ENCODE peak calls at places on chromosomes 12 and 14, in six cellular contexts. H, L, G, N, R and O are unnamed samples. For H3K4me1, the result is how much of the 10 kb centered on the place peaks cover.

GRCh38 chr14:22837059-22837749 is 819 bp downstream of the MMP14 start:
- DNase-seq in H (peak), L (peak), G (peak), N (no peak), R (peak), O (peak)

GRCh38 chr14:32259368-32260013 is 56.4 kb upstream of the RNU6-8 start:
- DNase-seq in H (no peak), L (peak), G (no peak), N (peak), R (no peak), O (no peak)

GRCh38 chr12:106188249-106188648 is 49.5 kb upstream of the NUAK1 start:
- DNase-seq in H (no peak), L (no peak), G (no peak), N (no peak), R (no peak), O (no peak)

GRCh38 chr14:53187921-53188463 is 34.9 kb upstream of the DDHD1 start:
- DNase-seq in H (no peak), L (no peak), G (no peak), N (no peak), R (no peak), O (no peak)

GRCh38 chr14:105385322-105385637 is 13.1 kb upstream of the TEX22 start:
- DNase-seq in H (no peak), L (no peak), G (no peak), N (no peak), R (no peak), O (no peak)

GRCh38 chr12:14167005-14167628 is 185.7 kb upstream of the GRIN2B start:
- DNase-seq in H (no peak), L (peak), G (peak), N (no peak), R (peak), O (peak)

GRCh38 chr12:27331299-27331926 is 1.2 kb upstream of the BMAL2 start:
- DNase-seq in H (no peak), L (peak), G (no peak), N (peak), R (no peak), O (no peak)

GRCh38 chr14:23294346-23294733 is 8.3 kb downstream of the PPP1R3E start:
- DNase-seq in H (no peak), L (no peak), G (no peak), N (no peak), R (no peak), O (no peak)

GRCh38 chr12:47206450-47206830 is 126.7 kb upstream of the AMIGO2 start:
- DNase-seq in H (no peak), L (no peak), G (no peak), N (no peak), R (no peak), O (no peak)

GRCh38 chr12:125140918-125141573 is 75.8 kb downstream of the AACS start:
- DNase-seq in H (no peak), L (no peak), G (no peak), N (no peak), R (no peak), O (no peak)

GRCh38 chr14:64147126-64147790 is 146.9 kb downstream of the ESR2 start:
- DNase-seq in H (no peak), L (no peak), G (peak), N (no peak), R (no peak), O (no peak)

GRCh38 chr12:49909826-49910225 is 6.1 kb upstream of the FAIM2 start:
- DNase-seq in H (no peak), L (peak), G (no peak), N (no peak), R (no peak), O (peak)

GRCh38 chr12:22935501-22935900 is 310.5 kb downstream of the ETNK1 start:
- DNase-seq in H (no peak), L (no peak), G (no peak), N (no peak), R (no peak), O (no peak)

GRCh38 chr12:14948672-14949071 is 10.3 kb upstream of the ERP27 start:
- DNase-seq in H (no peak), L (no peak), G (no peak), N (peak), R (peak), O (no peak)

GRCh38 chr12:22477166-22477893 is 67.0 kb downstream of the C2CD5 start:
- DNase-seq in H (no peak), L (no peak), G (no peak), N (no peak), R (no peak), O (no peak)

GRCh38 chr12:128265566-128265965 is 1.4 kb upstream of the TMEM132C start:
- DNase-seq in H (no peak), L (no peak), G (no peak), N (no peak), R (no peak), O (no peak)

GRCh38 chr12:51008329-51008728 is 17.9 kb downstream of the SLC11A2 start:
- DNase-seq in H (no peak), L (no peak), G (no peak), N (no peak), R (no peak), O (no peak)

GRCh38 chr12:124545508-124546418 is 21.6 kb downstream of the NCOR2 start:
- DNase-seq in H (no peak), L (no peak), G (peak), N (peak), R (peak), O (no peak)

GRCh38 chr12:45762185-45763110 is 32.9 kb downstream of the ARID2 start:
- DNase-seq in H (no peak), L (peak), G (no peak), N (no peak), R (no peak), O (no peak)

GRCh38 chr12:120972870-120973543 is 5.3 kb upstream of the HNF1A start:
- DNase-seq in H (no peak), L (no peak), G (no peak), N (no peak), R (no peak), O (no peak)

GRCh38 chr14:73243341-73243740 is 6.0 kb downstream of the PAPLN start:
- DNase-seq in H (no peak), L (no peak), G (no peak), N (no peak), R (no peak), O (no peak)

GRCh38 chr14:69699743-69700309 is 67.1 kb upstream of the SRSF5 start:
- DNase-seq in H (no peak), L (no peak), G (no peak), N (no peak), R (no peak), O (peak)

GRCh38 chr12:20376984-20377383 is 8.6 kb downstream of the PDE3A start:
- DNase-seq in H (no peak), L (no peak), G (no peak), N (no peak), R (no peak), O (no peak)

GRCh38 chr14:64337901-64338615 is 43.9 kb upstream of the ESR2 start:
- DNase-seq in H (peak), L (peak), G (no peak), N (no peak), R (peak), O (peak)

GRCh38 chr12:99824900-99825562 is 159.7 kb downstream of the ANKS1B start:
- DNase-seq in H (no peak), L (no peak), G (no peak), N (no peak), R (no peak), O (no peak)

GRCh38 chr12:26853303-26854027 is 20.5 kb upstream of the ITPR2 start:
- DNase-seq in H (peak), L (peak), G (peak), N (no peak), R (peak), O (peak)

GRCh38 chr14:79861111-79861510 is 350.2 kb downstream of the DIO2 start:
- DNase-seq in H (no peak), L (no peak), G (no peak), N (no peak), R (no peak), O (no peak)

GRCh38 chr14:61925043-61925442 is 162.8 kb downstream of the SNAPC1 start:
- DNase-seq in H (no peak), L (no peak), G (no peak), N (no peak), R (no peak), O (no peak)

GRCh38 chr14:71711619-71712018 is 220.6 kb upstream of the RGS6 start:
- DNase-seq in H (no peak), L (no peak), G (no peak), N (no peak), R (no peak), O (no peak)

GRCh38 chr12:58415716-58416115 is 474.3 kb downstream of the ATP23 start:
- DNase-seq in H (no peak), L (no peak), G (no peak), N (no peak), R (no peak), O (no peak)

GRCh38 chr12:26493656-26494055 is 298.3 kb downstream of the SSPN start:
- DNase-seq in H (no peak), L (no peak), G (no peak), N (no peak), R (no peak), O (no peak)

GRCh38 chr14:45134051-45134958 is at the start of gene FKBP3:
- DNase-seq in H (peak), L (peak), G (peak), N (peak), R (peak), O (peak)
- TF ChIP-seq EP300 in H (no peak), L (no peak), G (no peak), N (no peak), R (no peak), O (no peak)

DNA sequence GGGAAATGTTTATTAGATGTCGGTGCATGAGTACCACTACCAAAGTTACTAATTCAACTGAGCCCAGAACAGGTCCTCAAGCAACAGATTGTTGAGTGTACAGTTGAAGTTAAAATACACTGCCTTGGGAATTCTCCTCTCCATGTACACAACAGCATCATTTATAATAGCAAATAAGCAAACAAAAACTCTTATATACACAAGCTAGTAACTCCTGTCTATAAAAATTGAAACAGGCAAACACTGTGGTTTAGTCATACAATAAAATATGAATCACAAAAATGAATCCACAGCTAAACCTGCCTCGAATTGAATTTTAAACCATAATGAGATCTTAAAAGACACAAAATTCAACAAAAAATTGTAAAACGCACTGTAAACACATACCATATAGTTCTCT is 681.1 kb downstream of the C12orf50 start:
- DNase-seq in H (no peak), L (no peak), G (no peak), N (no peak), R (no peak), O (no peak)
- H3K27ac ChIP-seq in H (no peak), L (no peak), G (no peak), N (no peak), R (no peak), O (no peak)

DNA sequence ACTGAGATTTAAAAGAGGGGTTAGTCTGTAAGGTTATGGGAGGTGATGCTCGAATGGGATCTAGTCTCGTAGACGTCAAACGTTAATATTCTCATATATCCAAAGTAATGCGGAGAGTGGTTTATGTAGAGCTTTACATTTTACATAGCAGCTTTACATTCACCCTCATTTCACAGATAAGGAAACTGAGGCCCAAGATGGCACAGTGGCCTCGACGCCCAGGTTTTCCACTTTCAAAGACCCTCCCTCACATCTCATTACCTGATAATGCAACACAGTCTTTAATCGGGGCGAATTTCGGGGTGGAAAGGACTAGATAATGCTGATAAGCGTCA is 450 bp upstream of the TDG start:
- DNase-seq in H (no peak), L (no peak), G (no peak), N (no peak), R (no peak), O (no peak)
- H3K4me1 ChIP-seq in H (under half), L (under half), G (under half), N (under half), R (under half), O (half or more)

DNA sequence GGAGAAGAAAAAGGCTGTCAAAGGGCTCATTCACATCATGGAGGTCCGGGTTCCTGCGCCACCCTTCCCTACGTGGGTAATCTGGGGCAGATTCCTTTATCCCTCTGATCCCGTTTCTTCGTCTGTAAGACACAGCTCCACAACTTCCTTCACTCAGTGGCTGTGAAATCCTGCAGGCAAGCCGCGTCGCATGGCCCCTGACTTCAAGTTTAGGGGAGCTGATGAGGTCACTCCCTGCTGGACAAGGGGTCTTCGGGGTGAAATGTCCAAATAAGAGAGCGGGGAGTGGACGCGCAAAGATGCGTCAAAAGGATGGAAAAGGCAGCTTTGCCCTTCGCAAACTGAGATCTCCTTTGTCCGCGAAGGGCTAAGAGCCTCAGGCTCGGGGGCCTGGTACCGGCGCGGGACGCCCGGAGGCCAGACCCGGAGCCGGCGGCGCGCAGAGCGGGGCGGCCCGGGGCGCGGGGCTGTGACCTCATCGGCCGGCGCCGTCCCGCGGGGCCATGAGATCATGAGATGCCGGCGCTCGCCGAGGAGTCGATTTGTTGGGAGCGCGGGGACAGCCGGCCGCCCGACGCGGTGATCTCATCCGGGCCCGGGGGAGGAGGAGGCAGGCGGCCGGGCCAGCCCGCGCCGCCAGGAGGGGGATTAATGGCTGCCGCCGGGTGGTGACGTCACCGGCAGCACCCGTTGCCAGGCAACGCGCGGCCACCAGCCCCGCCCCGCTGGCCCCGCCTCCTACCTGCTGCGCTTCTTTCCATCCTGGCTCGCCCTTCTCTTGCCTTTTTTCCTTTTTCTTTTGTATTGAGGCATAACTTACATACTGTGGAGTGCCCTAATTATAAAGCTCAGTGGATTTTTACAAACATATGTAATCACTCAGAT is 62.1 kb downstream of the HRK start:
- DNase-seq in H (peak), L (peak), G (peak), N (peak), R (peak), O (peak)
- TF ChIP-seq EP300 in H (no peak), L (peak), G (peak), N (no peak), R (no peak), O (no peak)

DNA sequence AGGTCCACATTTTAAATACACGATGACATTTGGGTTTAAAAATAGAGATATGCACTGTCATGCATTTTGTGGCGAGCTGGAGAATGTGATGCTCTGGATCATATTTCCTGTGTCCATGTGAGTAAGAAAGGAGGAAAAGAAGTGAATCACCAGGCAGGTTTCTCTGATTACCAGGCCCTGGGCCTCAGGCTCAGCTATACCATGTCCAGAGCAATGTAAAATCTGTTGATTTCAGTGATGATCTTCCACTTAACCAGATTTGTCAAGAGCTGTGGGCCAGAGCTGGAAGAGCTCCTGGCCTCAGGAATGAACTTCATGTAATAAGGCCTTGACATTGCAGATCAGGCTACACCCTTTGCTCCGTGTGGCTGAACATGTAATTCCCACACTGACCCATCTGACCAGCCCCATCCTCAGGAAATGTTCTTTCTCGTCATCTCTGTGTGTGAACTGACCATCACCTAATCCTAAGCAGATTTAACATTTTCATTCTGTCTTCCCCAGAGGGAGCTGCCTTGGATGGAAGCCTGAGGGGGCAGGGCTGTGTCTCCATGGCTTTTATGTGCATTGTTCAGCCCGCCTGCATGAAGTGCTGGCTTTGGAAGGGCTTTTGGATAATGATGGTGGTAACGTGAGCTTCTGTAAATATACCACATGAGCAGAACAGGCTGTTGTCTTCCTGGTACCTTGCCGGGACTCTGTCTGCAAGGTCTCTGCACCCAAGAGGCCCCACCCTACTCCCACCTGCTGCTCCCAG is 54.5 kb downstream of the CRACR2A start:
- DNase-seq in H (no peak), L (no peak), G (peak), N (no peak), R (no peak), O (no peak)
- H3K27ac ChIP-seq in H (no peak), L (no peak), G (no peak), N (no peak), R (no peak), O (no peak)